ENCODE peak calls at places on chromosomes 1 and 21, in seven cellular contexts. B is hepatocyte, O is AG04450, D is pancreas, L is ovary, A is IMR-90, P is astrocyte of the spinal cord. R is an unnamed sample.

GRCh38 chr1:47791879-47792608 is 205.1 kb downstream of the TRABD2B start:
- DNase-seq in O (no peak), P (no peak), B (no peak), A (no peak), L (no peak), D (no peak), R (no peak)

GRCh38 chr1:171310661-171311087 is 3.3 kb upstream of the FMO4 start:
- DNase-seq in B (no peak), A (no peak), O (no peak), L (no peak), P (no peak), D (no peak), R (no peak)

GRCh38 chr21:46226920-46227599 is 1.5 kb downstream of the LSS start:
- DNase-seq in L (peak), P (peak), B (peak), D (no peak), A (peak), O (no peak), R (peak)

GRCh38 chr1:94246692-94247145 is 9.3 kb upstream of the ARHGAP29 start:
- DNase-seq in O (no peak), L (no peak), B (peak), A (no peak), P (no peak), D (no peak), R (no peak)

GRCh38 chr1:7299994-7300393 is 471.1 kb upstream of the VAMP3 start:
- DNase-seq in O (peak), L (no peak), B (peak), D (no peak), A (peak), P (peak), R (no peak)

GRCh38 chr21:44377922-44378645 is 24.7 kb downstream of the TRPM2 start:
- DNase-seq in A (no peak), O (no peak), B (no peak), L (no peak), D (no peak), P (no peak), R (no peak)

GRCh38 chr1:154714638-154715037 is 106.7 kb upstream of the ADAR start:
- DNase-seq in P (peak), D (no peak), B (no peak), A (peak), L (no peak), O (no peak), R (no peak)

GRCh38 chr1:37697090-37697489 is 4.8 kb downstream of the CDCA8 start:
- DNase-seq in B (peak), P (no peak), A (no peak), O (no peak), L (no peak), D (no peak), R (no peak)

GRCh38 chr1:18681423-18681835 is 50.8 kb downstream of the PAX7 start:
- DNase-seq in L (no peak), P (no peak), A (peak), D (no peak), O (no peak), B (peak), R (no peak)

GRCh38 chr1:117572546-117572945 is 33.3 kb upstream of the TENT5C start:
- DNase-seq in A (no peak), B (no peak), P (no peak), D (no peak), L (no peak), O (no peak), R (no peak)

GRCh38 chr21:17495680-17496079 is 17.2 kb upstream of the CXADR start:
- DNase-seq in D (no peak), P (peak), A (no peak), B (no peak), L (no peak), O (no peak), R (no peak)

GRCh38 chr1:118151312-118151937 is 33.6 kb downstream of the SPAG17 start:
- DNase-seq in B (peak), D (peak), O (peak), P (peak), L (peak), A (peak), R (no peak)

GRCh38 chr1:110355321-110355720 is 16.1 kb downstream of the RBM15 start:
- DNase-seq in O (no peak), P (no peak), B (no peak), A (no peak), L (no peak), D (no peak), R (no peak)
- H3K4me3 ChIP-seq in O (no peak), P (no peak), B (no peak), A (no peak), L (no peak), D (no peak), R (no peak)

GRCh38 chr1:168386949-168387586 is 106.4 kb downstream of the TBX19 start:
- DNase-seq in D (peak), B (peak), P (peak), A (no peak), O (no peak), L (peak), R (no peak)
- TF ChIP-seq CTCF in D (no peak), B (peak), P (no peak), A (no peak), O (no peak), L (no peak), R (no peak)

GRCh38 chr1:162212713-162213112 is 143.2 kb downstream of the NOS1AP start:
- DNase-seq in A (no peak), L (no peak), D (no peak), O (no peak), P (no peak), B (no peak), R (no peak)

GRCh38 chr1:162216604-162217003 is 147.1 kb downstream of the NOS1AP start:
- DNase-seq in L (no peak), D (no peak), P (no peak), A (no peak), B (no peak), O (no peak), R (no peak)

GRCh38 chr1:162215902-162216301 is 146.4 kb downstream of the NOS1AP start:
- DNase-seq in B (no peak), P (no peak), D (peak), O (no peak), L (no peak), A (no peak), R (no peak)

GRCh38 chr1:162214202-162214601 is 144.7 kb downstream of the NOS1AP start:
- DNase-seq in D (no peak), P (no peak), A (no peak), B (no peak), O (no peak), L (no peak), R (no peak)

DNA sequence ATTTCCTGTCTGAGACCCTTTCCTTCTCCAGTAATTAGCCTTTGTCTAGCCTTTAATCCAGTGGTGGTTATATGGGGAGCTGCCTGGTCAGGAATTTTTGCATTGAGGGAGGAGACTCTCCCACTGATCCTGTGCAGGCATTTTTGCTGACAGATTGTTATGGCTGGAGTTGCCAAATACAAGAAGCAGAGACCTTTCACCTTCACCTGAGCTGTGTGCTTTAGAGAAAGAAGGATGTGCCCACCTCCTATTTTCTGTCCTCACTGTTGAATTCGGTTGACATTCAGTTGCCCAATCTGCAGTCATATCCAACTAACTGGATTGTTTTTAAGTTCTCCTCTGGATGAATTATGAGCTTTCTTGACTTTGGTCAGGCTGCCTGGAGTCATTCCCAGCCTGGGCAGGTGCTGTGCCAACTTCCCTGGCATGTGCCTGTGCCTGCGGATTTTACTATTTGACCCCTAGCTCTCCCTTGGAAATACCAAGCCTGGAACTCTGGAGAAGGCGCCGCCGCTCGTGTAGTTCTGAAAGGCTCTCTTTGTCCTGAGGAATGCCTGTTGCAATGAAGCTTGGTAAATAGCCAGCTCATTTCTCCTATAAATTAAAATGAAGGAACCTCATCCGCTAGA is 143.9 kb downstream of the NOS1AP start:
- DNase-seq in D (peak), A (peak), B (peak), O (no peak), L (peak), P (peak), R (no peak)
- H3K4me3 ChIP-seq in D (no peak), A (no peak), B (no peak), O (no peak), L (no peak), P (no peak), R (no peak)

DNA sequence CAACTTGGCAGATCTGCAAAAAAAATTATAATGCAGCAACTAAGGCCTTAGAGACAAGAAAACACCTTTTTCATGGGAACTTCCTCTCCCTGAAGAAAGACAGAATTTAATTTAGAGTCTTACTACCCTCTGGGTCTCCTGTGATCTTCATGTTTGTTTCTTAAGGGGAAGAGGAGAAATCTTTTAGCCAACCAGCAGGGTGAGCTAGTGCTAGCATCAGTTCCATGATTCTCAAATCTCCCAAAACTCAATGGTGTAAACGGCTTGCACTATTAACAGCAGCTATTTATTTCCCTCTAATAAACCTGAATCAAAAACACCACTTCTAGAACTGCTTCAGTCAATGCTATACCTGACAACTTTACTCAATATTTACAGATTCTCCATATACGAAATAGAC is 3.8 kb downstream of the ZNF644 start:
- DNase-seq in B (no peak), P (no peak), A (no peak), L (no peak), D (no peak), O (no peak), R (no peak)
- TF ChIP-seq CTCF in B (peak), P (peak), A (peak), L (no peak), D (no peak), O (peak), R (peak)

GRCh38 chr1:205318231-205318991 is 3.1 kb downstream of the NUAK2 start:
- DNase-seq in O (no peak), L (no peak), A (no peak), B (peak), D (no peak), P (no peak), R (no peak)

GRCh38 chr1:205317311-205317917 is 4.1 kb downstream of the NUAK2 start:
- DNase-seq in P (peak), A (no peak), B (peak), L (peak), O (no peak), D (peak), R (no peak)

GRCh38 chr1:205313681-205314308 is 7.8 kb downstream of the NUAK2 start:
- DNase-seq in P (peak), L (peak), D (no peak), B (peak), A (peak), O (peak), R (no peak)

GRCh38 chr1:205314986-205315618 is 6.4 kb downstream of the NUAK2 start:
- DNase-seq in B (no peak), O (no peak), P (no peak), A (no peak), D (no peak), L (no peak), R (no peak)

DNA sequence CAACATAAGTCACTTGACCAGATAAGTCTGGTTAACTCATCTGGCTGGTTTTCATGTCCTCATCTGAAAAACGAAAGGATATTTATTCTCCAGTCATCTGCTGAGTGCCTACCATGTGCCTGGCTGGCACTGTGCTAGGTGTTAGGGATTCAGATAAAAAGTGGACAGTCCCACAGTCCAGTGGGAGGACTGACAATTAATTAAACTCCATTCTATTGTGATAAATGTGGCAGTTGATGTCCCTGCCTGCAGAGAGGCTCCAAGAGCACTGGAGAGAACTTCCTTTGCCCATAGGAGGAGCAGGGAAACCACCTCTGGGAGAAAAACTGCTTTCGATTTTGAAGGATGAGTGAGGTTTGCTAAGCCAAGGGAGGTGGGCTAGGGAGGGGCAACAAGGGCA is 5.4 kb downstream of the NUAK2 start:
- DNase-seq in O (no peak), A (no peak), L (no peak), B (no peak), D (no peak), P (no peak), R (no peak)
- H3K4me3 ChIP-seq in O (no peak), A (no peak), L (no peak), B (no peak), D (no peak), P (no peak), R (no peak)

GRCh38 chr1:41425369-41425768 is 59.1 kb downstream of the EDN2 start:
- DNase-seq in L (no peak), D (no peak), O (no peak), A (no peak), B (no peak), P (no peak), R (no peak)

GRCh38 chr1:41424581-41425118 is 59.8 kb downstream of the EDN2 start:
- DNase-seq in B (no peak), L (no peak), O (no peak), A (no peak), P (no peak), D (no peak), R (no peak)

GRCh38 chr1:41426201-41426890 is 58.1 kb downstream of the EDN2 start:
- DNase-seq in P (no peak), D (no peak), A (no peak), B (no peak), L (no peak), O (no peak), R (no peak)

GRCh38 chr1:41422306-41422705 is 61.1 kb downstream of the FOXO6 start:
- DNase-seq in P (no peak), O (no peak), L (no peak), B (no peak), D (no peak), A (no peak), R (no peak)

DNA sequence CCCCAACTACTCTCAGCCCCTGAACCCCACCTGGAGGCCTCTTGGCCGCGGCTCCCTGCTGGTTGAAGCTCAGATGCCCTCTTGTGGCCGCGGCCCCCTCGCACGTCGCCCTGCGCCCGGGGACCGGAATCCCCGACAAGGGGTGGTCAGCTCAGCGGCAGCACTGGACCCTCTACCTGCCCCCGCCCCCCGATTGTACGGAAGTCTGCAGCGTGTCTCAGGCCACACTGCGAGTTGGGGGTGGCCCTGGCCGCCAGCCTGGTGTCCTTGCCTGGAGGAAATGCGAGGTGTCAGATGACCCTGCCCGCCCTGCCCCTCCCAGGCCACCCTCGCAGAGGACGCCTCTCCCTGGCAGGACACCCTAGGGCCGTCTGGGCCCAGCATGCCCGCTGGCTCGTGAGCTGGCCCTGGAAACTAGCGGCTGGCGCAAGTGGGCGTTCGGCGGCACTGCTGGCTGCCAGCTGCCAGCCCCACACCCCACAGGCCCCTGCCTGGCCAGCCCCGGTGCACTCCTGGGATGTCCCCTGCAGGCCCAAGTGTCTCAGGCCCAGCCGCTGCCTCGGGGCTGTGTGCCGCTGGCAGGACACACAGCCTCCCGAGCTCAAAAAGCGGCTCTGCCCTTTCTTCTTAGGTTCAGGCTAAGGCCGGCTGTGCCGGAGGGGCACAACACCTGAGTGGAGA is 60.8 kb downstream of the EDN2 start:
- DNase-seq in A (no peak), L (no peak), O (no peak), B (no peak), D (no peak), P (no peak), R (no peak)
- TF ChIP-seq CTCF in A (no peak), L (no peak), O (peak), B (peak), D (no peak), P (peak), R (peak)

DNA sequence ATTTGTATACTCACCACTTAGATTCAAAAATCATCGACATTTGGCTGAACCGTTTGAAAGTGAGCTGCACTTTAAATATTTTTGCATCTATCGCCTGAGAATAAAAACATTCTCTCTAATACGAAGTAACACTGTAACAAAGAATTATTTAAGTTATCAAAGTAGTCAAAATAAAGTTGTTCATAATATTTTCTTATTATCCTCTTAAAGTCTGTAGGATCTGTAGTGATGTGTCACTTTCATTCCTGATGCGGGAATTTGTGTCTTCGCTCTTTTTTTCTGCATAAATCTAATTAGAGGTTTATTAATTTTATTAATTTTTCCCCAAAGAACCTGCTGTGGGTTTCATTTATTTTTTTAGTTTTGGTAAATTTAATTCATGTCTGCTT is 74.8 kb downstream of the ETS2 start:
- DNase-seq in B (no peak), D (no peak), A (no peak), O (no peak), P (no peak), L (no peak), R (no peak)
- H3K4me3 ChIP-seq in B (no peak), D (no peak), A (no peak), O (no peak), P (no peak), L (no peak), R (no peak)

GRCh38 chr1:207670192-207670591 is 25.3 kb downstream of the CR1L start:
- DNase-seq in P (no peak), L (no peak), D (no peak), A (no peak), O (no peak), B (no peak), R (no peak)

GRCh38 chr1:207673399-207673798 is 28.5 kb downstream of the CR1L start:
- DNase-seq in D (no peak), O (no peak), B (no peak), L (no peak), A (no peak), P (no peak), R (no peak)

GRCh38 chr1:207670997-207671396 is 26.1 kb downstream of the CR1L start:
- DNase-seq in D (no peak), L (no peak), B (no peak), A (no peak), O (no peak), P (no peak), R (no peak)

GRCh38 chr1:207669469-207670111 is 24.7 kb downstream of the CR1L start:
- DNase-seq in L (no peak), O (no peak), D (no peak), A (no peak), P (no peak), B (no peak), R (no peak)

GRCh38 chr1:207672525-207673130 is 27.7 kb downstream of the CR1L start:
- DNase-seq in A (peak), D (no peak), B (peak), L (no peak), O (no peak), P (peak), R (no peak)
- TF ChIP-seq CTCF in A (peak), D (peak), B (peak), L (no peak), O (peak), P (peak), R (peak)